ENCODE peak calls at places on chromosomes 1 and 21, in nine cellular contexts. One of them, this sample, is unnamed.

GRCh38 chr1:7808253-7808844 is 24.3 kb downstream of the PER3 start:
- DNase-seq in foreskin keratinocyte: no peak
- DNase-seq in colonic mucosa: no peak
- DNase-seq in LNCaP clone FGC: no peak
- DNase-seq in GM20000: peak
- DNase-seq in OCI-LY7: peak
- DNase-seq in PC-3: peak
- DNase-seq in endodermal cell: no peak
- DNase-seq in BJ: no peak
- DNase-seq in this sample: peak

GRCh38 chr1:196372896-196373536 is 235.2 kb downstream of the KCNT2 start:
- DNase-seq in BJ: no peak
- DNase-seq in foreskin keratinocyte: no peak
- DNase-seq in GM20000: peak
- DNase-seq in colonic mucosa: no peak
- DNase-seq in LNCaP clone FGC: peak
- DNase-seq in PC-3: peak
- DNase-seq in endodermal cell: no peak
- DNase-seq in OCI-LY7: peak
- DNase-seq in this sample: peak

GRCh38 chr1:55584521-55585401 is 369.6 kb upstream of the USP24 start:
- DNase-seq in PC-3: peak
- DNase-seq in GM20000: no peak
- DNase-seq in colonic mucosa: no peak
- DNase-seq in foreskin keratinocyte: no peak
- DNase-seq in OCI-LY7: no peak
- DNase-seq in BJ: no peak
- DNase-seq in LNCaP clone FGC: no peak
- DNase-seq in endodermal cell: no peak
- DNase-seq in this sample: peak

GRCh38 chr1:65992160-65993046 is 199.7 kb downstream of the PDE4B start:
- DNase-seq in LNCaP clone FGC: no peak
- DNase-seq in PC-3: peak
- DNase-seq in foreskin keratinocyte: no peak
- DNase-seq in GM20000: no peak
- DNase-seq in OCI-LY7: no peak
- DNase-seq in endodermal cell: no peak
- DNase-seq in colonic mucosa: no peak
- DNase-seq in BJ: no peak
- DNase-seq in this sample: no peak

GRCh38 chr21:34795152-34796141 is 126.7 kb downstream of the CLIC6 start:
- DNase-seq in LNCaP clone FGC: no peak
- DNase-seq in OCI-LY7: no peak
- DNase-seq in foreskin keratinocyte: peak
- DNase-seq in colonic mucosa: peak
- DNase-seq in BJ: peak
- DNase-seq in endodermal cell: no peak
- DNase-seq in GM20000: no peak
- DNase-seq in PC-3: peak
- DNase-seq in this sample: peak

GRCh38 chr1:28604411-28604810 is 12.3 kb downstream of the RAB42 start:
- DNase-seq in BJ: no peak
- DNase-seq in LNCaP clone FGC: no peak
- DNase-seq in GM20000: no peak
- DNase-seq in colonic mucosa: no peak
- DNase-seq in OCI-LY7: no peak
- DNase-seq in foreskin keratinocyte: no peak
- DNase-seq in endodermal cell: no peak
- DNase-seq in PC-3: no peak
- DNase-seq in this sample: no peak

GRCh38 chr1:192443616-192444015 is 126.8 kb downstream of the RGS21 start:
- DNase-seq in LNCaP clone FGC: no peak
- DNase-seq in PC-3: peak
- DNase-seq in GM20000: no peak
- DNase-seq in colonic mucosa: no peak
- DNase-seq in BJ: no peak
- DNase-seq in OCI-LY7: no peak
- DNase-seq in foreskin keratinocyte: no peak
- DNase-seq in endodermal cell: no peak
- DNase-seq in this sample: peak

GRCh38 chr1:27542463-27543273 is 52.7 kb upstream of the WASF2 start:
- DNase-seq in endodermal cell: peak
- DNase-seq in PC-3: peak
- DNase-seq in BJ: no peak
- DNase-seq in colonic mucosa: no peak
- DNase-seq in OCI-LY7: no peak
- DNase-seq in GM20000: no peak
- DNase-seq in LNCaP clone FGC: peak
- DNase-seq in foreskin keratinocyte: peak
- DNase-seq in this sample: peak

GRCh38 chr1:33137800-33138199 is 44.0 kb downstream of the TRIM62 start:
- DNase-seq in OCI-LY7: peak
- DNase-seq in foreskin keratinocyte: no peak
- DNase-seq in colonic mucosa: no peak
- DNase-seq in endodermal cell: peak
- DNase-seq in GM20000: no peak
- DNase-seq in BJ: no peak
- DNase-seq in LNCaP clone FGC: no peak
- DNase-seq in PC-3: no peak
- DNase-seq in this sample: no peak

GRCh38 chr1:42937141-42937696 is 21.4 kb downstream of the SLC2A1 start:
- DNase-seq in endodermal cell: peak
- DNase-seq in LNCaP clone FGC: no peak
- DNase-seq in GM20000: no peak
- DNase-seq in BJ: no peak
- DNase-seq in foreskin keratinocyte: peak
- DNase-seq in OCI-LY7: no peak
- DNase-seq in PC-3: peak
- DNase-seq in colonic mucosa: peak
- DNase-seq in this sample: peak

GRCh38 chr1:22296701-22297591 is 154.0 kb upstream of the WNT4 start:
- DNase-seq in foreskin keratinocyte: no peak
- DNase-seq in endodermal cell: no peak
- DNase-seq in GM20000: peak
- DNase-seq in PC-3: peak
- DNase-seq in colonic mucosa: no peak
- DNase-seq in BJ: peak
- DNase-seq in LNCaP clone FGC: no peak
- DNase-seq in OCI-LY7: no peak
- DNase-seq in this sample: peak

DNA sequence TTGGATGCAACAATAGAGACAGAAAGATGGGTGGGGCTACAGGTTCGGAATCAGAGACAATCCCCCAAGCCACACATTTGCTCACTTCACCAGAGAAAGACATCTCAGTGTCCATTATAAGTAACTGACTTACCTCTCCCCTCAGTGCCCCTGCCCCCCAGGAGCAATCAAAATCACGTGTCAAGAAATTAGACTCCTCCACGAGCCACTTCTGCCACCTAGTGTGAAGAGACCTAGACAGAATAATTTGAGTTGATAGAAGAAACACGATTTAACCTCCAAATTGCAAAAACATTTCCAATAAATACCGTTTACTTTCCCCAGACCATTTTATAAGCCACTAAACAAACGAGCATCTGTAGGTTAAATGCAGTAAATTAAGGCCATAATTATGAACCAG is 123.2 kb downstream of the SLC30A10 start:
- DNase-seq in OCI-LY7: no peak
- DNase-seq in endodermal cell: no peak
- DNase-seq in LNCaP clone FGC: no peak
- DNase-seq in BJ: no peak
- DNase-seq in PC-3: peak
- DNase-seq in foreskin keratinocyte: no peak
- DNase-seq in colonic mucosa: no peak
- DNase-seq in GM20000: no peak
- DNase-seq in this sample: no peak
- TF ChIP-seq CTCF in OCI-LY7: peak
- TF ChIP-seq CTCF in endodermal cell: no peak
- TF ChIP-seq CTCF in LNCaP clone FGC: peak
- TF ChIP-seq CTCF in BJ: no peak
- TF ChIP-seq CTCF in PC-3: peak
- TF ChIP-seq CTCF in foreskin keratinocyte: peak
- TF ChIP-seq CTCF in colonic mucosa: no peak
- TF ChIP-seq CTCF in GM20000: no peak
- TF ChIP-seq CTCF in this sample: peak

GRCh38 chr1:182280521-182280920 is 111.1 kb downstream of the GLUL start:
- DNase-seq in colonic mucosa: no peak
- DNase-seq in BJ: no peak
- DNase-seq in GM20000: no peak
- DNase-seq in PC-3: no peak
- DNase-seq in LNCaP clone FGC: no peak
- DNase-seq in endodermal cell: no peak
- DNase-seq in OCI-LY7: no peak
- DNase-seq in foreskin keratinocyte: no peak
- DNase-seq in this sample: no peak

GRCh38 chr1:182283746-182284544 is 107.6 kb downstream of the GLUL start:
- DNase-seq in OCI-LY7: no peak
- DNase-seq in endodermal cell: no peak
- DNase-seq in LNCaP clone FGC: no peak
- DNase-seq in BJ: no peak
- DNase-seq in colonic mucosa: no peak
- DNase-seq in GM20000: no peak
- DNase-seq in foreskin keratinocyte: no peak
- DNase-seq in PC-3: no peak
- DNase-seq in this sample: no peak

GRCh38 chr1:182279724-182280506 is 111.7 kb downstream of the GLUL start:
- DNase-seq in colonic mucosa: no peak
- DNase-seq in foreskin keratinocyte: no peak
- DNase-seq in OCI-LY7: no peak
- DNase-seq in PC-3: no peak
- DNase-seq in LNCaP clone FGC: no peak
- DNase-seq in GM20000: no peak
- DNase-seq in BJ: no peak
- DNase-seq in endodermal cell: peak
- DNase-seq in this sample: no peak

GRCh38 chr1:182279302-182279701 is 112.3 kb downstream of the GLUL start:
- DNase-seq in endodermal cell: no peak
- DNase-seq in colonic mucosa: no peak
- DNase-seq in BJ: no peak
- DNase-seq in OCI-LY7: no peak
- DNase-seq in foreskin keratinocyte: no peak
- DNase-seq in PC-3: no peak
- DNase-seq in LNCaP clone FGC: peak
- DNase-seq in GM20000: no peak
- DNase-seq in this sample: no peak

DNA sequence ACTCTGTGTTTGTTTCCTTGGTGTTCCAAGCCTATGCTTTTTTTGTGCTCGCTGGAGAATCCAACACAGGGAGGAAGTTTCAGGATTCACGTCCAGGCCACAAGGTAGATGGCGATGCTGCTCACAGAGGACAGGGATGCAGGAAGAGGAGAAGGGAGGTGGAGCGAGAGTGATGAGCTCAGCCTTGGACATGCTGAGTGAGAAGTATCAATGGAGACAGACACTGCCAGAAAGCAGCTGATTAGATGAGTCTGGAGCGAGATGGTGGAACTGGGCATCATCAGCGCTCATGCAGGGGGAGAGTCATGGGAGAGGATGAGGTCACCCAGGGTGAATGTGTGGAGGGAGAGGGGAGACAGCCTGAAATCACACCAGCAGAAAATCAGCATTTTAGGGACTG is 110.0 kb downstream of the GLUL start:
- DNase-seq in endodermal cell: peak
- DNase-seq in GM20000: no peak
- DNase-seq in colonic mucosa: no peak
- DNase-seq in LNCaP clone FGC: no peak
- DNase-seq in OCI-LY7: no peak
- DNase-seq in BJ: no peak
- DNase-seq in PC-3: no peak
- DNase-seq in foreskin keratinocyte: no peak
- DNase-seq in this sample: no peak
- TF ChIP-seq CTCF in endodermal cell: peak
- TF ChIP-seq CTCF in GM20000: no peak
- TF ChIP-seq CTCF in colonic mucosa: no peak
- TF ChIP-seq CTCF in LNCaP clone FGC: no peak
- TF ChIP-seq CTCF in OCI-LY7: no peak
- TF ChIP-seq CTCF in BJ: no peak
- TF ChIP-seq CTCF in PC-3: no peak
- TF ChIP-seq CTCF in foreskin keratinocyte: no peak
- TF ChIP-seq CTCF in this sample: no peak

GRCh38 chr1:20158358-20159070 is 19.4 kb downstream of the PLA2G2F start:
- DNase-seq in colonic mucosa: no peak
- DNase-seq in GM20000: no peak
- DNase-seq in endodermal cell: no peak
- DNase-seq in foreskin keratinocyte: no peak
- DNase-seq in BJ: no peak
- DNase-seq in OCI-LY7: no peak
- DNase-seq in PC-3: peak
- DNase-seq in LNCaP clone FGC: no peak
- DNase-seq in this sample: no peak
- TF ChIP-seq CTCF in colonic mucosa: no peak
- TF ChIP-seq CTCF in GM20000: no peak
- TF ChIP-seq CTCF in endodermal cell: no peak
- TF ChIP-seq CTCF in foreskin keratinocyte: peak
- TF ChIP-seq CTCF in BJ: no peak
- TF ChIP-seq CTCF in OCI-LY7: peak
- TF ChIP-seq CTCF in PC-3: peak
- TF ChIP-seq CTCF in LNCaP clone FGC: no peak
- TF ChIP-seq CTCF in this sample: no peak

DNA sequence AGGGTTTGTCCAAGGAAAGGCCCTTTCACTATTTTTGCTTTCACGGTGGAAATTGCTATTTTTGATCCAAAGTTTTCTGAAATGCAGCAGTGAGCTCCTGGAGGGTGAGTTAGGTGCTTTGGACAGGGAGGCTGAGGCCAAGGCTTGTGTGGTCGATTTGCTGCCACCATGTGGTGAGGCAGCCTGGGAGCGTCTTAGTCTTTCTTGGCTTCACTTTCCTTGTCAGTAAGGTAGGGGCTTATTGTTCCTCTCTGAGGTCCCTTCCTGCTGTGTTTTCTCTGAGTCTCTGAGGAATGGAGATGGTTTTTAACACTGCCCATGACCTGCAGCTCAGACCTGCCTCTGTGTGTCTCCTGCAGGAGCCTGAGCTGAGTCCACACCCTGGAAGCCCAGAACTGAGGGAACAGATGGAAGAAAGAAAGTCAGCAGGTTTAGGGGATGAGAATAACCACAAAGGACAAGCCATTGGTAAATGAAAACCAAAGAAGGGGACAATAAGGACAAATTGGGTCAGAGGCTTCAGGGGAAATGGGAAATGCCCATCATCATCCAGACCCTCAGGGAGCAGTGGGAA is 20.1 kb upstream of the S100A10 start:
- DNase-seq in LNCaP clone FGC: no peak
- DNase-seq in foreskin keratinocyte: no peak
- DNase-seq in GM20000: no peak
- DNase-seq in PC-3: peak
- DNase-seq in endodermal cell: peak
- DNase-seq in colonic mucosa: peak
- DNase-seq in OCI-LY7: peak
- DNase-seq in BJ: no peak
- DNase-seq in this sample: peak
- TF ChIP-seq CTCF in LNCaP clone FGC: peak
- TF ChIP-seq CTCF in foreskin keratinocyte: peak
- TF ChIP-seq CTCF in GM20000: peak
- TF ChIP-seq CTCF in PC-3: peak
- TF ChIP-seq CTCF in endodermal cell: peak
- TF ChIP-seq CTCF in colonic mucosa: peak
- TF ChIP-seq CTCF in OCI-LY7: peak
- TF ChIP-seq CTCF in BJ: peak
- TF ChIP-seq CTCF in this sample: peak

GRCh38 chr1:214326406-214326805 is 45.4 kb downstream of the SMYD2 start:
- DNase-seq in colonic mucosa: no peak
- DNase-seq in LNCaP clone FGC: no peak
- DNase-seq in endodermal cell: peak
- DNase-seq in PC-3: no peak
- DNase-seq in BJ: no peak
- DNase-seq in GM20000: no peak
- DNase-seq in OCI-LY7: peak
- DNase-seq in foreskin keratinocyte: no peak
- DNase-seq in this sample: no peak
- TF ChIP-seq CTCF in colonic mucosa: no peak
- TF ChIP-seq CTCF in LNCaP clone FGC: no peak
- TF ChIP-seq CTCF in endodermal cell: no peak
- TF ChIP-seq CTCF in PC-3: no peak
- TF ChIP-seq CTCF in BJ: no peak
- TF ChIP-seq CTCF in GM20000: no peak
- TF ChIP-seq CTCF in OCI-LY7: no peak
- TF ChIP-seq CTCF in foreskin keratinocyte: no peak
- TF ChIP-seq CTCF in this sample: no peak